ENCODE peak calls at places on chromosomes 5 and 9, in four cellular contexts. H is GM12865, U is esophagus squamous epithelium, X is HL-60. A is an unnamed sample.

GRCh38 chr5:165360366-165361142 is 1855.1 kb downstream of the MAT2B start:
- DNase-seq in H (no peak), U (no peak), X (no peak), A (no peak)

GRCh38 chr5:135110941-135111596 is 77.0 kb upstream of the PITX1 start:
- DNase-seq in H (no peak), U (no peak), X (no peak), A (no peak)

GRCh38 chr5:176743136-176743827 is 67.1 kb upstream of the UNC5A start:
- DNase-seq in H (no peak), U (no peak), X (no peak), A (no peak)

GRCh38 chr5:172004824-172005237 is 1.6 kb downstream of the FBXW11 start:
- DNase-seq in H (peak; percentile 50), U (no peak), X (peak; percentile 41), A (no peak)

GRCh38 chr5:57889558-57889957 is 406.9 kb upstream of the ACTBL2 start:
- DNase-seq in H (peak; percentile 1), U (no peak), X (no peak), A (no peak)

GRCh38 chr5:142537938-142538337 is 148.0 kb downstream of the FGF1 start:
- DNase-seq in H (no peak), U (no peak), X (peak; percentile 7), A (no peak)

GRCh38 chr9:75893096-75893495 is 2.6 kb downstream of the PCSK5 start:
- DNase-seq in H (no peak), U (no peak), X (no peak), A (no peak)

GRCh38 chr5:83450840-83451239 is 20.7 kb upstream of the VCAN start:
- DNase-seq in H (no peak), U (no peak), X (no peak), A (no peak)

GRCh38 chr5:109688647-109688998 is 1.1 kb upstream of the MAN2A1 start:
- DNase-seq in H (peak; percentile 73), U (no peak), X (no peak), A (no peak)

GRCh38 chr9:130242270-130243014 is 23.1 kb upstream of the HMCN2 start:
- DNase-seq in H (no peak), U (no peak), X (no peak), A (no peak)

GRCh38 chr9:124011460-124012301 is at the start of gene LHX2:
- DNase-seq in H (peak; percentile 94), U (no peak), X (peak; percentile 68), A (no peak)

GRCh38 chr9:130897848-130898551 is 1.4 kb upstream of the QRFP start:
- DNase-seq in H (no peak), U (no peak), X (no peak), A (no peak)

GRCh38 chr5:150317048-150318003 is 14.6 kb upstream of the ARSI start:
- DNase-seq in H (no peak), U (no peak), X (no peak), A (peak; percentile 13)

GRCh38 chr5:175688352-175689146 is 30.7 kb downstream of the HRH2 start:
- DNase-seq in H (no peak), U (no peak), X (no peak), A (no peak)

GRCh38 chr9:127931092-127931881 is 710 bp upstream of the PIP5KL1 start:
- DNase-seq in H (peak; percentile 40), U (no peak), X (no peak), A (no peak)

GRCh38 chr5:16995372-16995771 is 59.3 kb upstream of the MYO10 start:
- DNase-seq in H (no peak), U (no peak), X (no peak), A (no peak)

GRCh38 chr9:92327283-92327850 is 1.6 kb downstream of the CENPP start:
- DNase-seq in H (no peak), U (no peak), X (no peak), A (no peak)

GRCh38 chr9:93059097-93059959 is 827 bp downstream of the SUSD3 start:
- DNase-seq in H (peak; percentile 57), U (no peak), X (no peak), A (no peak)

GRCh38 chr9:128244443-128245226 is 31.2 kb downstream of the GOLGA2 start:
- DNase-seq in H (no peak), U (no peak), X (peak; percentile 89), A (no peak)

GRCh38 chr5:57863661-57864060 is 381.1 kb upstream of the ACTBL2 start:
- DNase-seq in H (no peak), U (no peak), X (no peak), A (no peak)

GRCh38 chr5:115375922-115376321 is 79.5 kb upstream of the CCDC112 start:
- DNase-seq in H (no peak), U (no peak), X (no peak), A (no peak)

GRCh38 chr9:94925751-94926456 is 199.4 kb downstream of the AOPEP start:
- DNase-seq in H (no peak), U (no peak), X (no peak), A (no peak)

GRCh38 chr5:112923148-112923917 is 1.3 kb upstream of the REEP5 start:
- DNase-seq in H (peak; percentile 89), U (no peak), X (peak; percentile 59), A (no peak)

GRCh38 chr9:108269421-108269820 is 586.4 kb downstream of the ACTL7B start:
- DNase-seq in H (peak; percentile 50), U (no peak), X (peak; percentile 14), A (no peak)

GRCh38 chr9:18705763-18706372 is 231.9 kb downstream of the ADAMTSL1 start:
- DNase-seq in H (no peak), U (no peak), X (no peak), A (no peak)

GRCh38 chr9:72615931-72616330 is 94.5 kb downstream of the TMC1 start:
- DNase-seq in H (no peak), U (no peak), X (no peak), A (no peak)

GRCh38 chr5:91293131-91293530 is 90.0 kb downstream of the ARRDC3 start:
- DNase-seq in H (peak; percentile 71), U (no peak), X (no peak), A (no peak)

GRCh38 chr9:19446361-19446861 is 37.6 kb downstream of the ACER2 start:
- DNase-seq in H (no peak), U (no peak), X (no peak), A (no peak)

GRCh38 chr9:110213413-110214044 is 5.6 kb upstream of the C9orf152 start:
- DNase-seq in H (no peak), U (no peak), X (no peak), A (no peak)

GRCh38 chr5:11851402-11851801 is 52.8 kb downstream of the CTNND2 start:
- DNase-seq in H (no peak), U (no peak), X (no peak), A (no peak)

GRCh38 chr5:58248221-58248620 is 211.7 kb downstream of the PLK2 start:
- DNase-seq in H (no peak), U (no peak), X (no peak), A (no peak)

GRCh38 chr5:177355162-177355867 is 2.4 kb upstream of the RGS14 start:
- DNase-seq in H (no peak), U (no peak), X (no peak), A (no peak)